ENCODE peak calls at places on chromosomes 2 and 18, in six cellular contexts. One of them, this sample, is unnamed.

GRCh38 chr2:217951521-217952247 is 51.1 kb downstream of the TNS1 start:
- DNase-seq in activated CD4-positive, alpha-beta T cell treated with anti-CD3 and anti-CD28 coated beads, Interleukin-2, amount 10 ng/mL, durations not matched to agents 7 days and 5 days: no peak
- DNase-seq in kidney tubule cell: no peak
- DNase-seq in substantia nigra: no peak
- DNase-seq in PC-9: peak; percentile 66
- DNase-seq in stimulated activated CD4-positive, alpha-beta T cell treated with anti-CD3 and anti-CD28 coated beads, Interleukin-2, amount 100 ng/mL, for 48 hours: no peak
- DNase-seq in this sample: no peak

GRCh38 chr2:11573418-11574175 is 39.8 kb downstream of the GREB1 start:
- DNase-seq in substantia nigra: no peak
- DNase-seq in kidney tubule cell: no peak
- DNase-seq in PC-9: no peak
- DNase-seq in stimulated activated CD4-positive, alpha-beta T cell treated with anti-CD3 and anti-CD28 coated beads, Interleukin-2, amount 100 ng/mL, for 48 hours: no peak
- DNase-seq in activated CD4-positive, alpha-beta T cell treated with anti-CD3 and anti-CD28 coated beads, Interleukin-2, amount 10 ng/mL, durations not matched to agents 7 days and 5 days: no peak
- DNase-seq in this sample: no peak

GRCh38 chr2:189165656-189166380 is 13.7 kb downstream of the COL5A2 start:
- DNase-seq in PC-9: no peak
- DNase-seq in stimulated activated CD4-positive, alpha-beta T cell treated with anti-CD3 and anti-CD28 coated beads, Interleukin-2, amount 100 ng/mL, for 48 hours: no peak
- DNase-seq in kidney tubule cell: no peak
- DNase-seq in activated CD4-positive, alpha-beta T cell treated with anti-CD3 and anti-CD28 coated beads, Interleukin-2, amount 10 ng/mL, durations not matched to agents 7 days and 5 days: no peak
- DNase-seq in substantia nigra: no peak
- DNase-seq in this sample: no peak

GRCh38 chr18:66833646-66834045 is 229.8 kb upstream of the CDH19 start:
- DNase-seq in PC-9: no peak
- DNase-seq in kidney tubule cell: no peak
- DNase-seq in stimulated activated CD4-positive, alpha-beta T cell treated with anti-CD3 and anti-CD28 coated beads, Interleukin-2, amount 100 ng/mL, for 48 hours: no peak
- DNase-seq in substantia nigra: no peak
- DNase-seq in activated CD4-positive, alpha-beta T cell treated with anti-CD3 and anti-CD28 coated beads, Interleukin-2, amount 10 ng/mL, durations not matched to agents 7 days and 5 days: no peak
- DNase-seq in this sample: no peak

GRCh38 chr2:147910990-147911473 is 66.2 kb downstream of the ACVR2A start:
- DNase-seq in stimulated activated CD4-positive, alpha-beta T cell treated with anti-CD3 and anti-CD28 coated beads, Interleukin-2, amount 100 ng/mL, for 48 hours: peak; percentile 5
- DNase-seq in kidney tubule cell: peak; percentile 69
- DNase-seq in activated CD4-positive, alpha-beta T cell treated with anti-CD3 and anti-CD28 coated beads, Interleukin-2, amount 10 ng/mL, durations not matched to agents 7 days and 5 days: peak; percentile 63
- DNase-seq in substantia nigra: peak; percentile 19
- DNase-seq in PC-9: peak; percentile 40
- DNase-seq in this sample: no peak

GRCh38 chr18:12460874-12461273 is 53.1 kb downstream of the PRELID3A start:
- DNase-seq in activated CD4-positive, alpha-beta T cell treated with anti-CD3 and anti-CD28 coated beads, Interleukin-2, amount 10 ng/mL, durations not matched to agents 7 days and 5 days: no peak
- DNase-seq in kidney tubule cell: no peak
- DNase-seq in stimulated activated CD4-positive, alpha-beta T cell treated with anti-CD3 and anti-CD28 coated beads, Interleukin-2, amount 100 ng/mL, for 48 hours: no peak
- DNase-seq in substantia nigra: no peak
- DNase-seq in PC-9: no peak
- DNase-seq in this sample: no peak

GRCh38 chr2:100185516-100185915 is 43.1 kb upstream of the AFF3 start:
- DNase-seq in activated CD4-positive, alpha-beta T cell treated with anti-CD3 and anti-CD28 coated beads, Interleukin-2, amount 10 ng/mL, durations not matched to agents 7 days and 5 days: no peak
- DNase-seq in kidney tubule cell: no peak
- DNase-seq in PC-9: peak; percentile 8
- DNase-seq in substantia nigra: no peak
- DNase-seq in stimulated activated CD4-positive, alpha-beta T cell treated with anti-CD3 and anti-CD28 coated beads, Interleukin-2, amount 100 ng/mL, for 48 hours: no peak
- DNase-seq in this sample: no peak

GRCh38 chr2:176508374-176508773 is 239.1 kb downstream of the MTX2 start:
- DNase-seq in substantia nigra: no peak
- DNase-seq in kidney tubule cell: no peak
- DNase-seq in stimulated activated CD4-positive, alpha-beta T cell treated with anti-CD3 and anti-CD28 coated beads, Interleukin-2, amount 100 ng/mL, for 48 hours: no peak
- DNase-seq in activated CD4-positive, alpha-beta T cell treated with anti-CD3 and anti-CD28 coated beads, Interleukin-2, amount 10 ng/mL, durations not matched to agents 7 days and 5 days: no peak
- DNase-seq in PC-9: no peak
- DNase-seq in this sample: no peak

GRCh38 chr2:8536686-8537571 is 144.9 kb upstream of the ID2 start:
- DNase-seq in stimulated activated CD4-positive, alpha-beta T cell treated with anti-CD3 and anti-CD28 coated beads, Interleukin-2, amount 100 ng/mL, for 48 hours: no peak
- DNase-seq in substantia nigra: no peak
- DNase-seq in activated CD4-positive, alpha-beta T cell treated with anti-CD3 and anti-CD28 coated beads, Interleukin-2, amount 10 ng/mL, durations not matched to agents 7 days and 5 days: no peak
- DNase-seq in kidney tubule cell: no peak
- DNase-seq in PC-9: no peak
- DNase-seq in this sample: no peak

GRCh38 chr18:43587538-43588153 is 310.4 kb upstream of the SYT4 start:
- DNase-seq in activated CD4-positive, alpha-beta T cell treated with anti-CD3 and anti-CD28 coated beads, Interleukin-2, amount 10 ng/mL, durations not matched to agents 7 days and 5 days: no peak
- DNase-seq in stimulated activated CD4-positive, alpha-beta T cell treated with anti-CD3 and anti-CD28 coated beads, Interleukin-2, amount 100 ng/mL, for 48 hours: no peak
- DNase-seq in substantia nigra: peak; percentile 9
- DNase-seq in PC-9: no peak
- DNase-seq in kidney tubule cell: peak; percentile 60
- DNase-seq in this sample: no peak

GRCh38 chr2:238152811-238153688 is 5.7 kb upstream of the ERFE start:
- DNase-seq in PC-9: no peak
- DNase-seq in substantia nigra: no peak
- DNase-seq in stimulated activated CD4-positive, alpha-beta T cell treated with anti-CD3 and anti-CD28 coated beads, Interleukin-2, amount 100 ng/mL, for 48 hours: no peak
- DNase-seq in activated CD4-positive, alpha-beta T cell treated with anti-CD3 and anti-CD28 coated beads, Interleukin-2, amount 10 ng/mL, durations not matched to agents 7 days and 5 days: no peak
- DNase-seq in kidney tubule cell: no peak
- DNase-seq in this sample: no peak

GRCh38 chr2:151845481-151845880 is 17.3 kb upstream of the ARL5A start:
- DNase-seq in PC-9: no peak
- DNase-seq in activated CD4-positive, alpha-beta T cell treated with anti-CD3 and anti-CD28 coated beads, Interleukin-2, amount 10 ng/mL, durations not matched to agents 7 days and 5 days: no peak
- DNase-seq in stimulated activated CD4-positive, alpha-beta T cell treated with anti-CD3 and anti-CD28 coated beads, Interleukin-2, amount 100 ng/mL, for 48 hours: no peak
- DNase-seq in kidney tubule cell: no peak
- DNase-seq in substantia nigra: no peak
- DNase-seq in this sample: no peak

GRCh38 chr2:196160101-196160500 is 11.3 kb downstream of the STK17B start:
- DNase-seq in kidney tubule cell: peak; percentile 79
- DNase-seq in substantia nigra: peak; percentile 6
- DNase-seq in stimulated activated CD4-positive, alpha-beta T cell treated with anti-CD3 and anti-CD28 coated beads, Interleukin-2, amount 100 ng/mL, for 48 hours: no peak
- DNase-seq in PC-9: peak; percentile 79
- DNase-seq in activated CD4-positive, alpha-beta T cell treated with anti-CD3 and anti-CD28 coated beads, Interleukin-2, amount 10 ng/mL, durations not matched to agents 7 days and 5 days: peak; percentile 86
- DNase-seq in this sample: no peak

GRCh38 chr18:46411862-46412690 is 244.9 kb downstream of the LOXHD1 start:
- DNase-seq in stimulated activated CD4-positive, alpha-beta T cell treated with anti-CD3 and anti-CD28 coated beads, Interleukin-2, amount 100 ng/mL, for 48 hours: no peak
- DNase-seq in PC-9: no peak
- DNase-seq in activated CD4-positive, alpha-beta T cell treated with anti-CD3 and anti-CD28 coated beads, Interleukin-2, amount 10 ng/mL, durations not matched to agents 7 days and 5 days: no peak
- DNase-seq in kidney tubule cell: peak; percentile 23
- DNase-seq in substantia nigra: peak; percentile 37
- DNase-seq in this sample: no peak

GRCh38 chr2:205768815-205769493 is 86.7 kb downstream of the NRP2 start:
- DNase-seq in PC-9: no peak
- DNase-seq in kidney tubule cell: no peak
- DNase-seq in substantia nigra: no peak
- DNase-seq in stimulated activated CD4-positive, alpha-beta T cell treated with anti-CD3 and anti-CD28 coated beads, Interleukin-2, amount 100 ng/mL, for 48 hours: no peak
- DNase-seq in activated CD4-positive, alpha-beta T cell treated with anti-CD3 and anti-CD28 coated beads, Interleukin-2, amount 10 ng/mL, durations not matched to agents 7 days and 5 days: no peak
- DNase-seq in this sample: no peak

GRCh38 chr2:112483047-112483473 is 1.1 kb downstream of the TTL start:
- DNase-seq in stimulated activated CD4-positive, alpha-beta T cell treated with anti-CD3 and anti-CD28 coated beads, Interleukin-2, amount 100 ng/mL, for 48 hours: no peak
- DNase-seq in activated CD4-positive, alpha-beta T cell treated with anti-CD3 and anti-CD28 coated beads, Interleukin-2, amount 10 ng/mL, durations not matched to agents 7 days and 5 days: no peak
- DNase-seq in kidney tubule cell: peak; percentile 82
- DNase-seq in substantia nigra: peak; percentile 29
- DNase-seq in PC-9: peak; percentile 40
- DNase-seq in this sample: peak; percentile 11

GRCh38 chr2:234840336-234840735 is 111.5 kb upstream of the SH3BP4 start:
- DNase-seq in substantia nigra: no peak
- DNase-seq in stimulated activated CD4-positive, alpha-beta T cell treated with anti-CD3 and anti-CD28 coated beads, Interleukin-2, amount 100 ng/mL, for 48 hours: no peak
- DNase-seq in PC-9: peak; percentile 92
- DNase-seq in activated CD4-positive, alpha-beta T cell treated with anti-CD3 and anti-CD28 coated beads, Interleukin-2, amount 10 ng/mL, durations not matched to agents 7 days and 5 days: no peak
- DNase-seq in kidney tubule cell: peak; percentile 98
- DNase-seq in this sample: no peak

GRCh38 chr2:44912660-44913059 is 28.8 kb upstream of the SIX3 start:
- DNase-seq in activated CD4-positive, alpha-beta T cell treated with anti-CD3 and anti-CD28 coated beads, Interleukin-2, amount 10 ng/mL, durations not matched to agents 7 days and 5 days: no peak
- DNase-seq in PC-9: peak; percentile 49
- DNase-seq in stimulated activated CD4-positive, alpha-beta T cell treated with anti-CD3 and anti-CD28 coated beads, Interleukin-2, amount 100 ng/mL, for 48 hours: no peak
- DNase-seq in kidney tubule cell: peak; percentile 25
- DNase-seq in substantia nigra: no peak
- DNase-seq in this sample: no peak

GRCh38 chr2:39996653-39997080 is 217.6 kb upstream of the THUMPD2 start:
- DNase-seq in stimulated activated CD4-positive, alpha-beta T cell treated with anti-CD3 and anti-CD28 coated beads, Interleukin-2, amount 100 ng/mL, for 48 hours: no peak
- DNase-seq in activated CD4-positive, alpha-beta T cell treated with anti-CD3 and anti-CD28 coated beads, Interleukin-2, amount 10 ng/mL, durations not matched to agents 7 days and 5 days: no peak
- DNase-seq in kidney tubule cell: peak; percentile 91
- DNase-seq in substantia nigra: no peak
- DNase-seq in PC-9: no peak
- DNase-seq in this sample: no peak

GRCh38 chr2:172200495-172201085 is 97.9 kb upstream of the DLX2 start:
- DNase-seq in stimulated activated CD4-positive, alpha-beta T cell treated with anti-CD3 and anti-CD28 coated beads, Interleukin-2, amount 100 ng/mL, for 48 hours: peak; percentile 34
- DNase-seq in substantia nigra: no peak
- DNase-seq in kidney tubule cell: peak; percentile 43
- DNase-seq in activated CD4-positive, alpha-beta T cell treated with anti-CD3 and anti-CD28 coated beads, Interleukin-2, amount 10 ng/mL, durations not matched to agents 7 days and 5 days: peak; percentile 22
- DNase-seq in PC-9: no peak
- DNase-seq in this sample: no peak

GRCh38 chr2:74835831-74836674 is 2.1 kb downstream of the HK2 start:
- DNase-seq in PC-9: peak; percentile 65
- DNase-seq in kidney tubule cell: peak; percentile 65
- DNase-seq in substantia nigra: no peak
- DNase-seq in stimulated activated CD4-positive, alpha-beta T cell treated with anti-CD3 and anti-CD28 coated beads, Interleukin-2, amount 100 ng/mL, for 48 hours: no peak
- DNase-seq in activated CD4-positive, alpha-beta T cell treated with anti-CD3 and anti-CD28 coated beads, Interleukin-2, amount 10 ng/mL, durations not matched to agents 7 days and 5 days: peak; percentile 15
- DNase-seq in this sample: no peak

GRCh38 chr2:5742126-5742525 is 49.9 kb downstream of the SOX11 start:
- DNase-seq in PC-9: no peak
- DNase-seq in stimulated activated CD4-positive, alpha-beta T cell treated with anti-CD3 and anti-CD28 coated beads, Interleukin-2, amount 100 ng/mL, for 48 hours: no peak
- DNase-seq in substantia nigra: no peak
- DNase-seq in kidney tubule cell: no peak
- DNase-seq in activated CD4-positive, alpha-beta T cell treated with anti-CD3 and anti-CD28 coated beads, Interleukin-2, amount 10 ng/mL, durations not matched to agents 7 days and 5 days: no peak
- DNase-seq in this sample: no peak

GRCh38 chr2:183207110-183207509 is 82.9 kb downstream of the NUP35 start:
- DNase-seq in activated CD4-positive, alpha-beta T cell treated with anti-CD3 and anti-CD28 coated beads, Interleukin-2, amount 10 ng/mL, durations not matched to agents 7 days and 5 days: no peak
- DNase-seq in PC-9: no peak
- DNase-seq in substantia nigra: no peak
- DNase-seq in stimulated activated CD4-positive, alpha-beta T cell treated with anti-CD3 and anti-CD28 coated beads, Interleukin-2, amount 100 ng/mL, for 48 hours: no peak
- DNase-seq in kidney tubule cell: peak; percentile 69
- DNase-seq in this sample: no peak

GRCh38 chr2:110853516-110853915 is 121.1 kb downstream of the ACOXL start:
- DNase-seq in substantia nigra: peak; percentile 19
- DNase-seq in stimulated activated CD4-positive, alpha-beta T cell treated with anti-CD3 and anti-CD28 coated beads, Interleukin-2, amount 100 ng/mL, for 48 hours: peak; percentile 56
- DNase-seq in PC-9: no peak
- DNase-seq in activated CD4-positive, alpha-beta T cell treated with anti-CD3 and anti-CD28 coated beads, Interleukin-2, amount 10 ng/mL, durations not matched to agents 7 days and 5 days: peak; percentile 52
- DNase-seq in kidney tubule cell: peak; percentile 22
- DNase-seq in this sample: peak; percentile 42

GRCh38 chr18:23307567-23308295 is 145.4 kb upstream of the RIOK3 start:
- DNase-seq in substantia nigra: no peak
- DNase-seq in stimulated activated CD4-positive, alpha-beta T cell treated with anti-CD3 and anti-CD28 coated beads, Interleukin-2, amount 100 ng/mL, for 48 hours: no peak
- DNase-seq in kidney tubule cell: peak; percentile 67
- DNase-seq in PC-9: no peak
- DNase-seq in activated CD4-positive, alpha-beta T cell treated with anti-CD3 and anti-CD28 coated beads, Interleukin-2, amount 10 ng/mL, durations not matched to agents 7 days and 5 days: peak; percentile 49
- DNase-seq in this sample: no peak

GRCh38 chr2:127347734-127348392 is 39.9 kb downstream of the MAP3K2 start:
- DNase-seq in kidney tubule cell: no peak
- DNase-seq in PC-9: no peak
- DNase-seq in activated CD4-positive, alpha-beta T cell treated with anti-CD3 and anti-CD28 coated beads, Interleukin-2, amount 10 ng/mL, durations not matched to agents 7 days and 5 days: no peak
- DNase-seq in stimulated activated CD4-positive, alpha-beta T cell treated with anti-CD3 and anti-CD28 coated beads, Interleukin-2, amount 100 ng/mL, for 48 hours: no peak
- DNase-seq in substantia nigra: no peak
- DNase-seq in this sample: no peak

GRCh38 chr2:62297642-62298010 is 101.7 kb downstream of the B3GNT2 start:
- DNase-seq in activated CD4-positive, alpha-beta T cell treated with anti-CD3 and anti-CD28 coated beads, Interleukin-2, amount 10 ng/mL, durations not matched to agents 7 days and 5 days: no peak
- DNase-seq in stimulated activated CD4-positive, alpha-beta T cell treated with anti-CD3 and anti-CD28 coated beads, Interleukin-2, amount 100 ng/mL, for 48 hours: no peak
- DNase-seq in kidney tubule cell: no peak
- DNase-seq in PC-9: no peak
- DNase-seq in substantia nigra: no peak
- DNase-seq in this sample: no peak

GRCh38 chr2:120346667-120347358 is 877 bp downstream of the INHBB start:
- DNase-seq in activated CD4-positive, alpha-beta T cell treated with anti-CD3 and anti-CD28 coated beads, Interleukin-2, amount 10 ng/mL, durations not matched to agents 7 days and 5 days: peak; percentile 13
- DNase-seq in kidney tubule cell: no peak
- DNase-seq in stimulated activated CD4-positive, alpha-beta T cell treated with anti-CD3 and anti-CD28 coated beads, Interleukin-2, amount 100 ng/mL, for 48 hours: no peak
- DNase-seq in substantia nigra: no peak
- DNase-seq in PC-9: no peak
- DNase-seq in this sample: peak; percentile 51

GRCh38 chr2:195575879-195576391 is 81.1 kb upstream of the SLC39A10 start:
- DNase-seq in kidney tubule cell: peak; percentile 85
- DNase-seq in PC-9: peak; percentile 53
- DNase-seq in activated CD4-positive, alpha-beta T cell treated with anti-CD3 and anti-CD28 coated beads, Interleukin-2, amount 10 ng/mL, durations not matched to agents 7 days and 5 days: no peak
- DNase-seq in stimulated activated CD4-positive, alpha-beta T cell treated with anti-CD3 and anti-CD28 coated beads, Interleukin-2, amount 100 ng/mL, for 48 hours: no peak
- DNase-seq in substantia nigra: peak; percentile 18
- DNase-seq in this sample: no peak

GRCh38 chr2:102094917-102095316 is 47.6 kb upstream of the IL1R1 start:
- DNase-seq in PC-9: peak; percentile 72
- DNase-seq in activated CD4-positive, alpha-beta T cell treated with anti-CD3 and anti-CD28 coated beads, Interleukin-2, amount 10 ng/mL, durations not matched to agents 7 days and 5 days: no peak
- DNase-seq in kidney tubule cell: peak; percentile 81
- DNase-seq in substantia nigra: no peak
- DNase-seq in stimulated activated CD4-positive, alpha-beta T cell treated with anti-CD3 and anti-CD28 coated beads, Interleukin-2, amount 100 ng/mL, for 48 hours: no peak
- DNase-seq in this sample: no peak

GRCh38 chr2:20666364-20667150 is at the start of gene GDF7:
- DNase-seq in PC-9: no peak
- DNase-seq in stimulated activated CD4-positive, alpha-beta T cell treated with anti-CD3 and anti-CD28 coated beads, Interleukin-2, amount 100 ng/mL, for 48 hours: no peak
- DNase-seq in kidney tubule cell: no peak
- DNase-seq in activated CD4-positive, alpha-beta T cell treated with anti-CD3 and anti-CD28 coated beads, Interleukin-2, amount 10 ng/mL, durations not matched to agents 7 days and 5 days: peak; percentile 18
- DNase-seq in substantia nigra: no peak
- DNase-seq in this sample: no peak

GRCh38 chr18:28267276-28267675 is 90.3 kb upstream of the CDH2 start:
- DNase-seq in substantia nigra: no peak
- DNase-seq in kidney tubule cell: peak; percentile 6
- DNase-seq in activated CD4-positive, alpha-beta T cell treated with anti-CD3 and anti-CD28 coated beads, Interleukin-2, amount 10 ng/mL, durations not matched to agents 7 days and 5 days: no peak
- DNase-seq in PC-9: no peak
- DNase-seq in stimulated activated CD4-positive, alpha-beta T cell treated with anti-CD3 and anti-CD28 coated beads, Interleukin-2, amount 100 ng/mL, for 48 hours: no peak
- DNase-seq in this sample: no peak

GRCh38 chr2:71060211-71060610 is 8.2 kb upstream of the NAGK start:
- DNase-seq in kidney tubule cell: no peak
- DNase-seq in activated CD4-positive, alpha-beta T cell treated with anti-CD3 and anti-CD28 coated beads, Interleukin-2, amount 10 ng/mL, durations not matched to agents 7 days and 5 days: no peak
- DNase-seq in stimulated activated CD4-positive, alpha-beta T cell treated with anti-CD3 and anti-CD28 coated beads, Interleukin-2, amount 100 ng/mL, for 48 hours: no peak
- DNase-seq in substantia nigra: no peak
- DNase-seq in PC-9: no peak
- DNase-seq in this sample: no peak

GRCh38 chr2:54549430-54549829 is 93.3 kb downstream of the SPTBN1 start:
- DNase-seq in activated CD4-positive, alpha-beta T cell treated with anti-CD3 and anti-CD28 coated beads, Interleukin-2, amount 10 ng/mL, durations not matched to agents 7 days and 5 days: no peak
- DNase-seq in kidney tubule cell: no peak
- DNase-seq in stimulated activated CD4-positive, alpha-beta T cell treated with anti-CD3 and anti-CD28 coated beads, Interleukin-2, amount 100 ng/mL, for 48 hours: no peak
- DNase-seq in PC-9: no peak
- DNase-seq in substantia nigra: no peak
- DNase-seq in this sample: no peak

GRCh38 chr2:191038241-191038725 is 24.3 kb upstream of the STAT1 start:
- DNase-seq in substantia nigra: no peak
- DNase-seq in activated CD4-positive, alpha-beta T cell treated with anti-CD3 and anti-CD28 coated beads, Interleukin-2, amount 10 ng/mL, durations not matched to agents 7 days and 5 days: peak; percentile 56
- DNase-seq in kidney tubule cell: peak; percentile 58
- DNase-seq in PC-9: peak; percentile 44
- DNase-seq in stimulated activated CD4-positive, alpha-beta T cell treated with anti-CD3 and anti-CD28 coated beads, Interleukin-2, amount 100 ng/mL, for 48 hours: no peak
- DNase-seq in this sample: no peak

GRCh38 chr18:58314284-58314683 is 270.3 kb downstream of the NEDD4L start:
- DNase-seq in substantia nigra: peak; percentile 60
- DNase-seq in activated CD4-positive, alpha-beta T cell treated with anti-CD3 and anti-CD28 coated beads, Interleukin-2, amount 10 ng/mL, durations not matched to agents 7 days and 5 days: no peak
- DNase-seq in kidney tubule cell: peak; percentile 89
- DNase-seq in PC-9: peak; percentile 82
- DNase-seq in stimulated activated CD4-positive, alpha-beta T cell treated with anti-CD3 and anti-CD28 coated beads, Interleukin-2, amount 100 ng/mL, for 48 hours: no peak
- DNase-seq in this sample: no peak

GRCh38 chr2:11752906-11753305 is 6.5 kb downstream of the LPIN1 start:
- DNase-seq in kidney tubule cell: no peak
- DNase-seq in substantia nigra: no peak
- DNase-seq in stimulated activated CD4-positive, alpha-beta T cell treated with anti-CD3 and anti-CD28 coated beads, Interleukin-2, amount 100 ng/mL, for 48 hours: no peak
- DNase-seq in PC-9: no peak
- DNase-seq in activated CD4-positive, alpha-beta T cell treated with anti-CD3 and anti-CD28 coated beads, Interleukin-2, amount 10 ng/mL, durations not matched to agents 7 days and 5 days: no peak
- DNase-seq in this sample: no peak

GRCh38 chr2:49162151-49162550 is 7.8 kb upstream of the FSHR start:
- DNase-seq in substantia nigra: no peak
- DNase-seq in PC-9: no peak
- DNase-seq in kidney tubule cell: peak; percentile 95
- DNase-seq in stimulated activated CD4-positive, alpha-beta T cell treated with anti-CD3 and anti-CD28 coated beads, Interleukin-2, amount 100 ng/mL, for 48 hours: no peak
- DNase-seq in activated CD4-positive, alpha-beta T cell treated with anti-CD3 and anti-CD28 coated beads, Interleukin-2, amount 10 ng/mL, durations not matched to agents 7 days and 5 days: no peak
- DNase-seq in this sample: no peak

This sample was measured in dorsolateral prefrontal cortex.